ENCODE peak calls at places on chromosomes 1 and 21, in four cellular contexts. One of them, this sample, is unnamed.

GRCh38 chr1:186740324-186740723 is 60.1 kb upstream of the PTGS2 start:
- DNase-seq in AG09309: no peak
- DNase-seq in anterior cingulate cortex: no peak
- DNase-seq in CD8-positive, alpha-beta memory T cell: no peak
- DNase-seq in this sample: no peak

GRCh38 chr1:29624320-29624719 is 388.0 kb downstream of the PTPRU start:
- DNase-seq in AG09309: no peak
- DNase-seq in anterior cingulate cortex: no peak
- DNase-seq in CD8-positive, alpha-beta memory T cell: no peak
- DNase-seq in this sample: no peak

GRCh38 chr1:238029126-238029525 is 138.4 kb upstream of the ZP4 start:
- DNase-seq in AG09309: no peak
- DNase-seq in anterior cingulate cortex: no peak
- DNase-seq in CD8-positive, alpha-beta memory T cell: no peak
- DNase-seq in this sample: peak

GRCh38 chr1:218585565-218586184 is 240.5 kb downstream of the TGFB2 start:
- DNase-seq in AG09309: no peak
- DNase-seq in anterior cingulate cortex: no peak
- DNase-seq in CD8-positive, alpha-beta memory T cell: no peak
- DNase-seq in this sample: peak

GRCh38 chr21:26055841-26056264 is 114.7 kb downstream of the APP start:
- DNase-seq in AG09309: no peak
- DNase-seq in anterior cingulate cortex: no peak
- DNase-seq in CD8-positive, alpha-beta memory T cell: no peak
- DNase-seq in this sample: no peak

GRCh38 chr1:31374511-31375196 is 1.8 kb upstream of the FABP3 start:
- DNase-seq in AG09309: no peak
- DNase-seq in anterior cingulate cortex: no peak
- DNase-seq in CD8-positive, alpha-beta memory T cell: no peak
- DNase-seq in this sample: no peak

GRCh38 chr1:156371553-156372264 is 2.7 kb downstream of the RHBG start:
- DNase-seq in AG09309: no peak
- DNase-seq in anterior cingulate cortex: no peak
- DNase-seq in CD8-positive, alpha-beta memory T cell: no peak
- DNase-seq in this sample: no peak

GRCh38 chr21:17416139-17416538 is 96.7 kb upstream of the CXADR start:
- DNase-seq in AG09309: no peak
- DNase-seq in anterior cingulate cortex: no peak
- DNase-seq in CD8-positive, alpha-beta memory T cell: no peak
- DNase-seq in this sample: no peak

GRCh38 chr1:219492676-219493075 is 120.2 kb downstream of the ZC3H11B start:
- DNase-seq in AG09309: no peak
- DNase-seq in anterior cingulate cortex: no peak
- DNase-seq in CD8-positive, alpha-beta memory T cell: no peak
- DNase-seq in this sample: no peak

GRCh38 chr1:227958617-227959324 is 11.0 kb upstream of the WNT9A start:
- DNase-seq in AG09309: no peak
- DNase-seq in anterior cingulate cortex: no peak
- DNase-seq in CD8-positive, alpha-beta memory T cell: no peak
- DNase-seq in this sample: no peak

GRCh38 chr1:41743361-41743760 is 175.4 kb downstream of the HIVEP3 start:
- DNase-seq in AG09309: no peak
- DNase-seq in anterior cingulate cortex: no peak
- DNase-seq in CD8-positive, alpha-beta memory T cell: no peak
- DNase-seq in this sample: peak

GRCh38 chr1:86396503-86396900 is 379 bp upstream of the ODF2L start:
- DNase-seq in AG09309: no peak
- DNase-seq in anterior cingulate cortex: no peak
- DNase-seq in CD8-positive, alpha-beta memory T cell: no peak
- DNase-seq in this sample: no peak

GRCh38 chr1:163006051-163006834 is 62.9 kb upstream of the RGS4 start:
- DNase-seq in AG09309: no peak
- DNase-seq in anterior cingulate cortex: no peak
- DNase-seq in CD8-positive, alpha-beta memory T cell: no peak
- DNase-seq in this sample: no peak

GRCh38 chr1:177181631-177182291 is 11.0 kb downstream of the BRINP2 start:
- DNase-seq in AG09309: no peak
- DNase-seq in anterior cingulate cortex: peak
- DNase-seq in CD8-positive, alpha-beta memory T cell: no peak
- DNase-seq in this sample: peak

GRCh38 chr1:99748419-99748818 is 18.0 kb downstream of the FRRS1 start:
- DNase-seq in AG09309: no peak
- DNase-seq in anterior cingulate cortex: no peak
- DNase-seq in CD8-positive, alpha-beta memory T cell: no peak
- DNase-seq in this sample: peak

GRCh38 chr1:216124382-216124781 is 298.9 kb downstream of the USH2A start:
- DNase-seq in AG09309: no peak
- DNase-seq in anterior cingulate cortex: no peak
- DNase-seq in CD8-positive, alpha-beta memory T cell: no peak
- DNase-seq in this sample: no peak

GRCh38 chr1:3013371-3014038 is 7.8 kb upstream of the ACTRT2 start:
- DNase-seq in AG09309: no peak
- DNase-seq in anterior cingulate cortex: no peak
- DNase-seq in CD8-positive, alpha-beta memory T cell: no peak
- DNase-seq in this sample: no peak

GRCh38 chr1:67376381-67376780 is 53.8 kb downstream of the SERBP1 start:
- DNase-seq in AG09309: no peak
- DNase-seq in anterior cingulate cortex: no peak
- DNase-seq in CD8-positive, alpha-beta memory T cell: no peak
- DNase-seq in this sample: no peak

GRCh38 chr21:21734088-21734487 is 735.9 kb downstream of the NCAM2 start:
- DNase-seq in AG09309: no peak
- DNase-seq in anterior cingulate cortex: no peak
- DNase-seq in CD8-positive, alpha-beta memory T cell: no peak
- DNase-seq in this sample: no peak

GRCh38 chr1:183349201-183349711 is 68.9 kb downstream of the NMNAT2 start:
- DNase-seq in AG09309: peak
- DNase-seq in anterior cingulate cortex: peak
- DNase-seq in CD8-positive, alpha-beta memory T cell: no peak
- DNase-seq in this sample: no peak

GRCh38 chr1:113978863-113979702 is at the start of gene OLFML3:
- DNase-seq in AG09309: peak
- DNase-seq in anterior cingulate cortex: peak
- DNase-seq in CD8-positive, alpha-beta memory T cell: peak
- DNase-seq in this sample: peak

GRCh38 chr1:205983925-205984725 is 19.1 kb downstream of the RAB7B start:
- DNase-seq in AG09309: no peak
- DNase-seq in anterior cingulate cortex: peak
- DNase-seq in CD8-positive, alpha-beta memory T cell: no peak
- DNase-seq in this sample: peak